ENCODE peak calls at places on chromosomes 7 and 10, in seven cellular contexts. E, Z, H, R, S, F and W are unnamed samples.

GRCh38 chr10:132290631-132291030 is 17.1 kb downstream of the STK32C start:
- DNase-seq in F (no peak), E (no peak), S (no peak), R (no peak), Z (no peak), H (no peak), W (no peak)

GRCh38 chr7:80153446-80153845 is 18.8 kb downstream of the GNAI1 start:
- DNase-seq in E (no peak), H (no peak), S (no peak), F (no peak), Z (no peak), R (no peak), W (no peak)

GRCh38 chr10:69757553-69758309 is 44.0 kb upstream of the COL13A1 start:
- DNase-seq in S (no peak), R (no peak), E (no peak), F (peak; percentile 35), Z (no peak), H (no peak), W (peak; percentile 26)

GRCh38 chr10:48770558-48771089 is 86.0 kb downstream of the WDFY4 start:
- DNase-seq in F (no peak), H (no peak), E (no peak), R (no peak), Z (no peak), S (no peak), W (no peak)

GRCh38 chr10:107767185-107767584 is 602.7 kb upstream of the SORCS1 start:
- DNase-seq in E (no peak), H (no peak), S (no peak), Z (no peak), R (no peak), F (no peak), W (no peak)

GRCh38 chr7:47473499-47474210 is 108.3 kb downstream of the TNS3 start:
- DNase-seq in R (no peak), F (no peak), H (no peak), E (no peak), Z (no peak), S (no peak), W (no peak)

GRCh38 chr7:55343860-55344606 is 21.1 kb upstream of the LANCL2 start:
- DNase-seq in H (no peak), E (no peak), F (no peak), R (no peak), S (no peak), Z (no peak), W (no peak)

GRCh38 chr7:142481548-142481947 is 223.7 kb upstream of the PRSS58 start:
- DNase-seq in R (no peak), E (no peak), S (no peak), F (no peak), Z (no peak), H (no peak), W (no peak)

GRCh38 chr10:29715296-29715695 is 80.5 kb upstream of the SVIL start:
- DNase-seq in H (no peak), E (no peak), Z (no peak), F (no peak), R (no peak), S (no peak), W (no peak)

GRCh38 chr10:10515479-10516204 is 502.0 kb upstream of the CELF2 start:
- DNase-seq in R (no peak), H (no peak), F (no peak), E (no peak), Z (no peak), S (no peak), W (no peak)

GRCh38 chr7:85001493-85002345 is 185.1 kb downstream of the SEMA3D start:
- DNase-seq in S (no peak), E (no peak), Z (no peak), F (no peak), H (no peak), R (no peak), W (no peak)

GRCh38 chr10:113922787-113923570 is 68.5 kb downstream of the NHLRC2 start:
- DNase-seq in E (no peak), F (no peak), R (no peak), Z (no peak), S (no peak), H (peak; percentile 51), W (no peak)

GRCh38 chr10:13724484-13724883 is 137.7 kb downstream of the PRPF18 start:
- DNase-seq in S (no peak), F (no peak), E (no peak), Z (no peak), H (no peak), R (no peak), W (no peak)

GRCh38 chr7:94654764-94655561 is 970 bp downstream of the SGCE start:
- DNase-seq in S (no peak), F (peak; percentile 42), H (peak; percentile 51), R (no peak), Z (no peak), E (no peak), W (no peak)

GRCh38 chr10:122297583-122297982 is 26.5 kb downstream of the BTBD16 start:
- DNase-seq in R (no peak), Z (no peak), H (no peak), E (no peak), F (no peak), S (no peak), W (no peak)

GRCh38 chr10:21517983-21518628 is 7.4 kb downstream of the SKIDA1 start:
- DNase-seq in E (no peak), S (no peak), F (no peak), H (no peak), R (no peak), Z (no peak), W (no peak)

GRCh38 chr10:124222298-124223000 is 129.1 kb upstream of the CHST15 start:
- DNase-seq in E (no peak), H (no peak), S (no peak), R (no peak), Z (no peak), F (peak; percentile 7), W (no peak)
- TF ChIP-seq POLR2AphosphoS5 in E (no peak), H (no peak), S (no peak), R (no peak), Z (no peak), F (no peak), W (no peak)

GRCh38 chr7:116153050-116153449 is 57.3 kb upstream of the TES start:
- DNase-seq in Z (no peak), F (no peak), E (no peak), R (no peak), H (no peak), S (no peak), W (no peak)
- TF ChIP-seq EZH2 in Z (no peak), F (no peak), E (no peak), R (no peak), H (no peak), S (no peak), W (no peak)

DNA sequence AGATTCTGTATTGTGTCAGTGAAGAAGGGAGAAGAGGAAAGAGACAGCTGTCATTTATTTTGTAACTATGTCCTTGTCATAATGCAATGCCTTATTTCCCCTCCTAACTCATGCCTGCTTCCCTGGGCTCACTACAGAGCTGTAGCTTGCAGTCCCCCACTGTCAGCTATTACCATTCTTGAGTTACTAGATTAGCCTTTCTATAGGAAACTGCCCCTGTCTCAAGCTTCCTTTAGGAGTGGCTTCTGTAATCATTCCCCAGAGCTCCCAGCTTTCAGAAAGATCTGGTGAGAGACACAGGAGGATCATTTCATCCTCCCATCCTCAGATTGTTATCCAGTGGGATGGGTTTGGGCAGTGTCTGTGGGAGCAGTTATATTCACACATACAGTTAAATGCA is 32.4 kb upstream of the SMKR1 start:
- DNase-seq in S (no peak), R (no peak), Z (no peak), F (no peak), H (no peak), E (no peak), W (no peak)
- H3K9me3 ChIP-seq in S (no peaks in the 10 kb centered on the region), R (no peaks in the 10 kb centered on the region), Z (no peaks in the 10 kb centered on the region), F (no peaks in the 10 kb centered on the region), H (no peaks in the 10 kb centered on the region), E (no peaks in the 10 kb centered on the region), W (no peaks in the 10 kb centered on the region)

GRCh38 chr10:30803901-30804322 is 174.4 kb upstream of the LYZL2 start:
- DNase-seq in H (no peak), F (no peak), Z (no peak), E (no peak), S (no peak), R (no peak), W (no peak)
- TF ChIP-seq POLR2AphosphoS5 in H (no peak), F (no peak), Z (no peak), E (no peak), S (no peak), R (no peak), W (no peak)

DNA sequence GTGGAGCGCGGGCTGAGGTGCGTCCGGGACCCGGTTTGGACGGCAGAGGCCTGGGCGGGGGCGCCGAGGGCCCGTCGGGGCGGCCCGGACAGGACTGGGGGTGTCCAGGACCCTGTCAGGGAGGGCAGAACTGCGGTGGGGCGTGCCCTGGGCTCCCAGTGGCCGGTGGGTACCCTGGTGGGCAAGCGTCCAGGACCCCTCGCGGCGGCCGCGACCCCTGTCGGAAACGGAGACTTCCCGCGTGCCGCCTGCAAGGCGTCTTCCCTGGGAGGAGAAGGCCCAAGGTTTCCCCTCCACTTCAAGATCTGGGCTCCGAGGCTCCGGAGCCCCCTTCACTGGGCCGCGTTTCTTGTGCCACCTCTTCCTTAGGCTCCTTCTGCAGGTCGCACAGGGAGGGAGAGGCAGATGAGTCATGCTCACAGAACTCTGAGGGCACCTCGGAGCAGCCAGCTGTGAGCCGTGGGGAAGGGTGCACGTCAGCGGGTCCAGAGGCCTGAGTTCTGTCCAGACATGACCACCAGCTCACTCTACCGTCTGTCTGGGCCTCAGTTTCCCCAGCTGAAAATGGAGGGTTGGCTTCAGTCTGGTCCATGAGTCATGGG is 536 bp downstream of the ALOX5 start:
- DNase-seq in S (no peak), H (no peak), Z (peak; percentile 18), E (no peak), F (no peak), R (no peak), W (no peak)
- TF ChIP-seq EZH2 in S (no peak), H (peak; percentile 36), Z (no peak), E (no peak), F (no peak), R (no peak), W (no peak)

DNA sequence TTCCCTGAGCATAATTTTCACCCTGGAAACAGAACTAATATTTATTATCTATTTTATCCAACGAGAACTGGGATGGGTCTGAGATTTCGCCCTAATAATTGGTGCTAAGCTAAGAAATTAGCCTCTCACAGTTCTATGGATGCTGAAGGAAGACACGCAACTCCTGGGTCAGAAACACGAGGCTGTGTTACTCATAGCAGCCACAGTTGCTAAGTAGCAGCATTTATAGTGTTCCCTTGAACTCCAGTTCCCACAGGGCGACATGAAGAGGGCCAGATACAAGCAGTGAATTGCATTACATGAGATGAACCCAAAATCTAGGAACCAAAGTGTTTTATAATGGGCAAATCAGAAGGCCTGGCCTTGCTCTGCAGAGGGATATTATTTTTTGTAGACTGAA is 109.8 kb upstream of the AGR3 start:
- DNase-seq in R (no peak), F (no peak), E (no peak), Z (no peak), H (no peak), S (peak; percentile 25), W (no peak)
- H3K9me3 ChIP-seq in R (no peaks in the 10 kb centered on the region), F (no peaks in the 10 kb centered on the region), E (no peaks in the 10 kb centered on the region), Z (no peaks in the 10 kb centered on the region), H (no peaks in the 10 kb centered on the region), S (peaks cover 4% of the 10 kb centered on the region), W (no peaks in the 10 kb centered on the region)

DNA sequence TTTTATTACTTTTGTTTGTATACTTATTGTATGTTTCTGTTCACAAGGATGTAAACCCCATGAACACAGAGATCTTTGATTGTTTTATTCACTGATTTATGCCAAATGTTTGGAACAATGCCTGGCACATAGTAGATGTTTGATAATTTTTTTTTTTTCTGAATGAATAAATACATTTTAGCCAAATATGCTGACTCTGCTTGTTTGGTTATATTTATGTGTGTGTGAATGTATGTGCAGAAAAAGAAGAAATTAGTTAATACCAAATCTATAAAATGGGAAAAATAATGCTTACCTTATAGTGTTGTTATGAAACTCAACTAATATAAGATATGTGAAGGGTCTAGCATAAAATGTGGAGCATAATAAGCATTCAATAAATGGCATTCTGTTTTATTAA is 203.9 kb downstream of the MDFIC start:
- DNase-seq in H (no peak), S (no peak), R (no peak), E (no peak), Z (no peak), F (no peak), W (no peak)
- TF ChIP-seq POLR2AphosphoS5 in H (no peak), S (no peak), R (no peak), E (no peak), Z (no peak), F (no peak), W (no peak)